ENCODE peak calls at places on chromosomes 5 and 9, in four cellular contexts. X is activated naive CD4-positive, alpha-beta T cell; G is fibroblast of the aortic adventitia; V is AG04450. E is an unnamed sample.
A peak's percentile ranks its signal among the peaks of the same experiment; 100 is the strongest.

GRCh38 chr5:36744678-36745659 is 131.6 kb upstream of the NIPBL start:
- DNase-seq in G (peak; percentile 60), X (no peak), V (peak; percentile 11), E (peak; percentile 71)

GRCh38 chr5:55585266-55585610 is 50.5 kb upstream of the PLPP1 start:
- DNase-seq in G (no peak), X (no peak), V (no peak), E (no peak)

GRCh38 chr5:150529555-150529954 is 21.6 kb downstream of the NDST1 start:
- DNase-seq in V (no peak), X (no peak), G (no peak), E (no peak)

GRCh38 chr5:157076558-157076957 is 17.6 kb upstream of the HAVCR1 start:
- DNase-seq in V (no peak), G (peak; percentile 23), X (no peak), E (peak; percentile 10)

GRCh38 chr5:139385061-139385889 is 2.2 kb upstream of the SLC23A1 start:
- DNase-seq in X (no peak), V (no peak), G (peak; percentile 54), E (peak; percentile 78)

GRCh38 chr9:37976714-37977477 is 73.0 kb upstream of the SLC25A51 start:
- DNase-seq in X (no peak), G (peak; percentile 93), V (peak; percentile 82), E (no peak)

GRCh38 chr5:90421136-90421535 is 11.6 kb upstream of the CETN3 start:
- DNase-seq in G (no peak), V (no peak), X (no peak), E (peak; percentile 8)

GRCh38 chr9:126335837-126336236 is 9.2 kb downstream of the MVB12B start:
- DNase-seq in X (no peak), G (no peak), V (no peak), E (no peak)

GRCh38 chr5:141208478-141208877 is at the start of gene PCDHB12:
- DNase-seq in G (no peak), V (no peak), X (no peak), E (peak; percentile 36)

GRCh38 chr9:89635816-89636215 is 31.0 kb downstream of the GADD45G start:
- DNase-seq in G (peak; percentile 4), V (no peak), X (no peak), E (no peak)

GRCh38 chr5:120464627-120465280 is 654 bp downstream of the PRR16 start:
- DNase-seq in G (peak; percentile 66), X (no peak), V (no peak), E (peak; percentile 24)

GRCh38 chr9:120066315-120066714 is 513.7 kb downstream of the CDK5RAP2 start:
- DNase-seq in V (no peak), G (peak; percentile 1), X (no peak), E (no peak)

GRCh38 chr5:16043349-16043748 is 136.2 kb downstream of the MARCHF11 start:
- DNase-seq in X (no peak), V (no peak), G (no peak), E (no peak)

GRCh38 chr5:167797933-167798332 is 493.5 kb upstream of the WWC1 start:
- DNase-seq in X (no peak), V (no peak), G (no peak), E (no peak)

E was measured in NB4.